ENCODE peak calls at places on chromosomes 7 and 10, in six cellular contexts. One of them, this sample, is unnamed.

GRCh38 chr7:151404216-151405011 is 5.4 kb downstream of the WDR86 start:
- DNase-seq in WERI-Rb-1: no peak
- DNase-seq in suprapubic skin: no peak
- DNase-seq in choroid plexus epithelial cell: peak
- DNase-seq in kidney: peak
- DNase-seq in DND-41: peak
- DNase-seq in this sample: no peak

GRCh38 chr10:126082067-126082466 is 185.7 kb downstream of the FANK1 start:
- DNase-seq in suprapubic skin: no peak
- DNase-seq in WERI-Rb-1: no peak
- DNase-seq in choroid plexus epithelial cell: no peak
- DNase-seq in DND-41: no peak
- DNase-seq in kidney: no peak
- DNase-seq in this sample: peak

GRCh38 chr7:123738356-123738755 is 10.4 kb downstream of the WASL start:
- DNase-seq in choroid plexus epithelial cell: no peak
- DNase-seq in kidney: no peak
- DNase-seq in suprapubic skin: no peak
- DNase-seq in DND-41: no peak
- DNase-seq in WERI-Rb-1: no peak
- DNase-seq in this sample: no peak

GRCh38 chr10:488933-489215 is 200.6 kb downstream of the DIP2C start:
- DNase-seq in kidney: peak
- DNase-seq in WERI-Rb-1: no peak
- DNase-seq in DND-41: no peak
- DNase-seq in suprapubic skin: no peak
- DNase-seq in choroid plexus epithelial cell: no peak
- DNase-seq in this sample: no peak

GRCh38 chr10:20004087-20004523 is 187.9 kb downstream of the PLXDC2 start:
- DNase-seq in WERI-Rb-1: no peak
- DNase-seq in suprapubic skin: no peak
- DNase-seq in DND-41: no peak
- DNase-seq in kidney: no peak
- DNase-seq in choroid plexus epithelial cell: peak
- DNase-seq in this sample: no peak

GRCh38 chr7:1873857-1874521 is 203.9 kb downstream of the ELFN1 start:
- DNase-seq in choroid plexus epithelial cell: no peak
- DNase-seq in WERI-Rb-1: no peak
- DNase-seq in kidney: no peak
- DNase-seq in suprapubic skin: no peak
- DNase-seq in DND-41: no peak
- DNase-seq in this sample: no peak

GRCh38 chr10:1551636-1552338 is 185.5 kb downstream of the ADARB2 start:
- DNase-seq in choroid plexus epithelial cell: no peak
- DNase-seq in DND-41: no peak
- DNase-seq in WERI-Rb-1: no peak
- DNase-seq in suprapubic skin: peak
- DNase-seq in kidney: peak
- DNase-seq in this sample: no peak

GRCh38 chr7:109387530-109387929 is 817.9 kb downstream of the DNAJB9 start:
- DNase-seq in choroid plexus epithelial cell: no peak
- DNase-seq in suprapubic skin: no peak
- DNase-seq in kidney: no peak
- DNase-seq in DND-41: no peak
- DNase-seq in WERI-Rb-1: no peak
- DNase-seq in this sample: no peak

GRCh38 chr7:143002856-143003255 is 24.1 kb downstream of the OR9A2 start:
- DNase-seq in WERI-Rb-1: no peak
- DNase-seq in suprapubic skin: no peak
- DNase-seq in kidney: no peak
- DNase-seq in choroid plexus epithelial cell: no peak
- DNase-seq in DND-41: peak
- DNase-seq in this sample: peak

GRCh38 chr7:44288381-44288685 is 37.1 kb downstream of the CAMK2B start:
- DNase-seq in DND-41: no peak
- DNase-seq in choroid plexus epithelial cell: no peak
- DNase-seq in kidney: no peak
- DNase-seq in WERI-Rb-1: no peak
- DNase-seq in suprapubic skin: peak
- DNase-seq in this sample: no peak

GRCh38 chr10:49398000-49398861 is 2.3 kb upstream of the DRGX start:
- DNase-seq in WERI-Rb-1: no peak
- DNase-seq in suprapubic skin: no peak
- DNase-seq in choroid plexus epithelial cell: peak
- DNase-seq in kidney: peak
- DNase-seq in DND-41: no peak
- DNase-seq in this sample: no peak

GRCh38 chr10:980468-980867 is 7.8 kb upstream of the GTPBP4 start:
- DNase-seq in kidney: no peak
- DNase-seq in choroid plexus epithelial cell: no peak
- DNase-seq in suprapubic skin: no peak
- DNase-seq in DND-41: no peak
- DNase-seq in WERI-Rb-1: no peak
- DNase-seq in this sample: no peak

GRCh38 chr10:25180801-25181200 is 6.0 kb downstream of the GPR158 start:
- DNase-seq in kidney: no peak
- DNase-seq in DND-41: no peak
- DNase-seq in suprapubic skin: no peak
- DNase-seq in WERI-Rb-1: no peak
- DNase-seq in choroid plexus epithelial cell: no peak
- DNase-seq in this sample: no peak

GRCh38 chr10:129500617-129501339 is 33.7 kb downstream of the MGMT start:
- DNase-seq in suprapubic skin: no peak
- DNase-seq in choroid plexus epithelial cell: no peak
- DNase-seq in WERI-Rb-1: no peak
- DNase-seq in DND-41: no peak
- DNase-seq in kidney: no peak
- DNase-seq in this sample: no peak

GRCh38 chr7:157686285-157686894 is 349.6 kb downstream of the DNAJB6 start:
- DNase-seq in DND-41: no peak
- DNase-seq in WERI-Rb-1: no peak
- DNase-seq in kidney: peak
- DNase-seq in suprapubic skin: no peak
- DNase-seq in choroid plexus epithelial cell: peak
- DNase-seq in this sample: no peak

GRCh38 chr7:114527589-114527988 is 113.0 kb downstream of the FOXP2 start:
- DNase-seq in suprapubic skin: no peak
- DNase-seq in choroid plexus epithelial cell: no peak
- DNase-seq in kidney: no peak
- DNase-seq in DND-41: no peak
- DNase-seq in WERI-Rb-1: no peak
- DNase-seq in this sample: no peak

GRCh38 chr10:30559118-30559684 is 70.4 kb downstream of the LYZL2 start:
- DNase-seq in WERI-Rb-1: no peak
- DNase-seq in choroid plexus epithelial cell: no peak
- DNase-seq in suprapubic skin: no peak
- DNase-seq in DND-41: no peak
- DNase-seq in kidney: no peak
- DNase-seq in this sample: no peak

GRCh38 chr10:1048349-1048731 is 579 bp downstream of the IDI1 start:
- DNase-seq in suprapubic skin: no peak
- DNase-seq in choroid plexus epithelial cell: peak
- DNase-seq in kidney: no peak
- DNase-seq in DND-41: no peak
- DNase-seq in WERI-Rb-1: no peak
- DNase-seq in this sample: no peak

GRCh38 chr7:85186083-85186520 is 754 bp downstream of the SEMA3D start:
- DNase-seq in choroid plexus epithelial cell: peak
- DNase-seq in WERI-Rb-1: peak
- DNase-seq in kidney: peak
- DNase-seq in suprapubic skin: peak
- DNase-seq in DND-41: no peak
- DNase-seq in this sample: no peak

GRCh38 chr7:80440908-80441307 is 71.0 kb downstream of the GNAT3 start:
- DNase-seq in DND-41: no peak
- DNase-seq in suprapubic skin: no peak
- DNase-seq in WERI-Rb-1: no peak
- DNase-seq in kidney: no peak
- DNase-seq in choroid plexus epithelial cell: peak
- DNase-seq in this sample: no peak

GRCh38 chr10:48670978-48671913 is 13.4 kb upstream of the WDFY4 start:
- DNase-seq in kidney: peak
- DNase-seq in suprapubic skin: no peak
- DNase-seq in choroid plexus epithelial cell: no peak
- DNase-seq in WERI-Rb-1: no peak
- DNase-seq in DND-41: no peak
- DNase-seq in this sample: no peak

GRCh38 chr10:30557884-30558283 is 71.7 kb downstream of the LYZL2 start:
- DNase-seq in suprapubic skin: no peak
- DNase-seq in WERI-Rb-1: no peak
- DNase-seq in choroid plexus epithelial cell: peak
- DNase-seq in kidney: no peak
- DNase-seq in DND-41: no peak
- DNase-seq in this sample: no peak

GRCh38 chr7:132419538-132419937 is 156.7 kb downstream of the PLXNA4 start:
- DNase-seq in DND-41: no peak
- DNase-seq in choroid plexus epithelial cell: peak
- DNase-seq in WERI-Rb-1: no peak
- DNase-seq in suprapubic skin: no peak
- DNase-seq in kidney: no peak
- DNase-seq in this sample: no peak

GRCh38 chr10:99807786-99808185 is 25.3 kb downstream of the ABCC2 start:
- DNase-seq in kidney: no peak
- DNase-seq in WERI-Rb-1: no peak
- DNase-seq in DND-41: no peak
- DNase-seq in choroid plexus epithelial cell: no peak
- DNase-seq in suprapubic skin: no peak
- DNase-seq in this sample: no peak
- TF ChIP-seq CTCF in kidney: no peak
- TF ChIP-seq CTCF in WERI-Rb-1: no peak
- TF ChIP-seq CTCF in DND-41: no peak
- TF ChIP-seq CTCF in choroid plexus epithelial cell: no peak
- TF ChIP-seq CTCF in suprapubic skin: no peak
- TF ChIP-seq CTCF in this sample: no peak

GRCh38 chr7:122304996-122305421 is 459 bp upstream of the FEZF1 start:
- DNase-seq in choroid plexus epithelial cell: peak
- DNase-seq in DND-41: no peak
- DNase-seq in WERI-Rb-1: no peak
- DNase-seq in kidney: no peak
- DNase-seq in suprapubic skin: no peak
- DNase-seq in this sample: no peak
- H3K4me3 ChIP-seq in choroid plexus epithelial cell: peak
- H3K4me3 ChIP-seq in DND-41: no peak
- H3K4me3 ChIP-seq in WERI-Rb-1: peak
- H3K4me3 ChIP-seq in kidney: no peak
- H3K4me3 ChIP-seq in suprapubic skin: peak
- H3K4me3 ChIP-seq in this sample: peak

GRCh38 chr7:51366172-51366728 is 49.6 kb upstream of the COBL start:
- DNase-seq in suprapubic skin: no peak
- DNase-seq in DND-41: no peak
- DNase-seq in choroid plexus epithelial cell: no peak
- DNase-seq in WERI-Rb-1: no peak
- DNase-seq in kidney: no peak
- DNase-seq in this sample: no peak

GRCh38 chr7:51367614-51367968 is 51.0 kb upstream of the COBL start:
- DNase-seq in choroid plexus epithelial cell: no peak
- DNase-seq in WERI-Rb-1: no peak
- DNase-seq in suprapubic skin: no peak
- DNase-seq in kidney: no peak
- DNase-seq in DND-41: no peak
- DNase-seq in this sample: no peak

GRCh38 chr7:51374936-51375335 is 58.3 kb upstream of the COBL start:
- DNase-seq in WERI-Rb-1: no peak
- DNase-seq in kidney: no peak
- DNase-seq in choroid plexus epithelial cell: no peak
- DNase-seq in suprapubic skin: no peak
- DNase-seq in DND-41: no peak
- DNase-seq in this sample: no peak

GRCh38 chr7:51366930-51367613 is 50.5 kb upstream of the COBL start:
- DNase-seq in WERI-Rb-1: peak
- DNase-seq in suprapubic skin: no peak
- DNase-seq in choroid plexus epithelial cell: peak
- DNase-seq in DND-41: peak
- DNase-seq in kidney: no peak
- DNase-seq in this sample: peak

GRCh38 chr7:51369746-51370145 is 53.1 kb upstream of the COBL start:
- DNase-seq in choroid plexus epithelial cell: peak
- DNase-seq in WERI-Rb-1: peak
- DNase-seq in DND-41: no peak
- DNase-seq in kidney: no peak
- DNase-seq in suprapubic skin: no peak
- DNase-seq in this sample: no peak
- TF ChIP-seq CTCF in choroid plexus epithelial cell: peak
- TF ChIP-seq CTCF in WERI-Rb-1: peak
- TF ChIP-seq CTCF in DND-41: peak
- TF ChIP-seq CTCF in kidney: peak
- TF ChIP-seq CTCF in suprapubic skin: no peak
- TF ChIP-seq CTCF in this sample: peak

GRCh38 chr10:132544744-132545658 is 7.4 kb downstream of the INPP5A start:
- DNase-seq in choroid plexus epithelial cell: peak
- DNase-seq in suprapubic skin: peak
- DNase-seq in WERI-Rb-1: no peak
- DNase-seq in kidney: peak
- DNase-seq in DND-41: peak
- DNase-seq in this sample: no peak
- H3K4me3 ChIP-seq in choroid plexus epithelial cell: no peak
- H3K4me3 ChIP-seq in suprapubic skin: peak
- H3K4me3 ChIP-seq in WERI-Rb-1: no peak
- H3K4me3 ChIP-seq in kidney: peak
- H3K4me3 ChIP-seq in DND-41: no peak
- H3K4me3 ChIP-seq in this sample: no peak

DNA sequence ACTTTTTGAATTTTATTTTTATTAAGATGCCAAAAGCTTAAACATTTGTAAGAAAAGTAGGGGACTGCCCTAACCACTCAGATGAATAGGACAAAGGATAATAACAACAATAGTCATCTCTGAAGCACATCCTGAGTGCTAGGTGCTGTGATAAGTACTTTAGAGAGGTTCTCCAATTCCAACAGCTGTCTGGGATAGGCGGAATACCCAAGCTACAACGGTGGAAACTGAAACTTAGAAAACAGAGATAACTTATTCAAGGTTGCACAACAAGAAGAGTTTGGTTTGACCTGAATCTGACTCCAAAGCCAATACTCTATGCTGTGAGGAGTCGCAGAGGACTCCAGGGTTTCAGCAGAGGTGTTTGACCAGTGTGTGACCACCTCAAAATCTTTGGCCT is 2.0 kb downstream of the RTKN2 start:
- DNase-seq in suprapubic skin: no peak
- DNase-seq in choroid plexus epithelial cell: no peak
- DNase-seq in kidney: no peak
- DNase-seq in WERI-Rb-1: no peak
- DNase-seq in DND-41: no peak
- DNase-seq in this sample: no peak
- TF ChIP-seq CTCF in suprapubic skin: no peak
- TF ChIP-seq CTCF in choroid plexus epithelial cell: no peak
- TF ChIP-seq CTCF in kidney: no peak
- TF ChIP-seq CTCF in WERI-Rb-1: no peak
- TF ChIP-seq CTCF in DND-41: no peak
- TF ChIP-seq CTCF in this sample: no peak

GRCh38 chr7:102169651-102170416 is 116.8 kb upstream of the SH2B2 start:
- DNase-seq in DND-41: no peak
- DNase-seq in suprapubic skin: no peak
- DNase-seq in kidney: no peak
- DNase-seq in WERI-Rb-1: no peak
- DNase-seq in choroid plexus epithelial cell: peak
- DNase-seq in this sample: no peak
- H3K4me3 ChIP-seq in DND-41: no peak
- H3K4me3 ChIP-seq in suprapubic skin: no peak
- H3K4me3 ChIP-seq in kidney: peak
- H3K4me3 ChIP-seq in WERI-Rb-1: no peak
- H3K4me3 ChIP-seq in choroid plexus epithelial cell: peak
- H3K4me3 ChIP-seq in this sample: no peak